ENCODE peak calls at places on chromosomes 5 and 9, in five cellular contexts. One of them, this sample, is unnamed.

GRCh38 chr5:82673460-82673859 is 395.3 kb upstream of the RPS23 start:
- DNase-seq in neuronal stem cell: no peak
- DNase-seq in mesenteric fat pad: no peak
- DNase-seq in PC-3: no peak
- DNase-seq in HT1080: no peak
- DNase-seq in this sample: peak; percentile 24

GRCh38 chr5:138488481-138488945 is 23.2 kb downstream of the EGR1 start:
- DNase-seq in mesenteric fat pad: no peak
- DNase-seq in PC-3: peak; percentile 41
- DNase-seq in neuronal stem cell: no peak
- DNase-seq in HT1080: no peak
- DNase-seq in this sample: no peak

GRCh38 chr9:108186996-108187395 is 668.8 kb downstream of the ACTL7B start:
- DNase-seq in PC-3: no peak
- DNase-seq in mesenteric fat pad: no peak
- DNase-seq in HT1080: no peak
- DNase-seq in neuronal stem cell: no peak
- DNase-seq in this sample: no peak

GRCh38 chr5:174991807-174992308 is 267.5 kb downstream of the MSX2 start:
- DNase-seq in PC-3: no peak
- DNase-seq in HT1080: no peak
- DNase-seq in mesenteric fat pad: no peak
- DNase-seq in neuronal stem cell: no peak
- DNase-seq in this sample: no peak

GRCh38 chr5:171821286-171821685 is 35.7 kb downstream of the SMIM23 start:
- DNase-seq in PC-3: no peak
- DNase-seq in HT1080: no peak
- DNase-seq in neuronal stem cell: no peak
- DNase-seq in mesenteric fat pad: no peak
- DNase-seq in this sample: no peak

GRCh38 chr5:128536229-128536860 is 1.7 kb downstream of the FBN2 start:
- DNase-seq in HT1080: no peak
- DNase-seq in mesenteric fat pad: no peak
- DNase-seq in neuronal stem cell: peak; percentile 52
- DNase-seq in PC-3: no peak
- DNase-seq in this sample: no peak

GRCh38 chr5:175616083-175616482 is 41.8 kb upstream of the HRH2 start:
- DNase-seq in PC-3: no peak
- DNase-seq in neuronal stem cell: no peak
- DNase-seq in HT1080: no peak
- DNase-seq in mesenteric fat pad: peak; percentile 67
- DNase-seq in this sample: no peak

GRCh38 chr5:61319388-61320146 is 12.5 kb upstream of the ZSWIM6 start:
- DNase-seq in neuronal stem cell: peak; percentile 48
- DNase-seq in mesenteric fat pad: no peak
- DNase-seq in PC-3: no peak
- DNase-seq in HT1080: no peak
- DNase-seq in this sample: peak; percentile 94

GRCh38 chr5:122400961-122401360 is 88.9 kb downstream of the SNCAIP start:
- DNase-seq in HT1080: no peak
- DNase-seq in PC-3: no peak
- DNase-seq in neuronal stem cell: no peak
- DNase-seq in mesenteric fat pad: no peak
- DNase-seq in this sample: no peak

GRCh38 chr9:127779136-127779981 is 893 bp upstream of the SH2D3C start:
- DNase-seq in PC-3: no peak
- DNase-seq in neuronal stem cell: no peak
- DNase-seq in HT1080: no peak
- DNase-seq in mesenteric fat pad: no peak
- DNase-seq in this sample: peak; percentile 88

GRCh38 chr9:94758844-94759243 is 32.3 kb downstream of the AOPEP start:
- DNase-seq in mesenteric fat pad: no peak
- DNase-seq in neuronal stem cell: no peak
- DNase-seq in HT1080: no peak
- DNase-seq in PC-3: no peak
- DNase-seq in this sample: no peak

GRCh38 chr9:114155967-114156294 is 594 bp downstream of the COL27A1 start:
- DNase-seq in mesenteric fat pad: no peak
- DNase-seq in HT1080: no peak
- DNase-seq in neuronal stem cell: no peak
- DNase-seq in PC-3: no peak
- DNase-seq in this sample: no peak

GRCh38 chr5:118195215-118195614 is 793.1 kb downstream of the DTWD2 start:
- DNase-seq in mesenteric fat pad: no peak
- DNase-seq in neuronal stem cell: no peak
- DNase-seq in HT1080: no peak
- DNase-seq in PC-3: no peak
- DNase-seq in this sample: no peak

GRCh38 chr9:8907863-8908262 is 1108.3 kb upstream of the DMAC1 start:
- DNase-seq in HT1080: peak; percentile 59
- DNase-seq in mesenteric fat pad: no peak
- DNase-seq in neuronal stem cell: no peak
- DNase-seq in PC-3: no peak
- DNase-seq in this sample: no peak

This sample was measured in GM12865.